ENCODE peak calls at places on chromosomes 3 and 15, in ten cellular contexts. V is DMS153; X is AG20443; Y is mesothelial cell of epicardium; E is stimulated activated CD4-positive, alpha-beta T cell treated with anti-CD3 and anti-CD28 coated beads, Interleukin-12 subunit alpha, Interleukin-12 subunit beta, amount 100 ng/mL, for 48 hours; C is fibroblast of the aortic adventitia; G is NCI-H345; N is mesenchymal stem cell; A is A549; J is NCI-H1694. I is an unnamed sample.

GRCh38 chr3:95715137-95715536 is 1099.3 kb upstream of the EPHA6 start:
- DNase-seq in V (no peak), X (no peak), Y (no peak), E (no peak), C (no peak), G (no peak), N (no peak), A (no peak), J (no peak), I (no peak)

GRCh38 chr3:148556664-148557063 is 141.0 kb upstream of the AGTR1 start:
- DNase-seq in V (no peak), X (no peak), Y (no peak), E (no peak), C (no peak), G (no peak), N (no peak), A (no peak), J (no peak), I (no peak)

GRCh38 chr15:89419370-89419984 is 76.9 kb downstream of the RHCG start:
- DNase-seq in V (no peak), X (peak; percentile 81), Y (peak; percentile 87), E (no peak), C (peak; percentile 36), G (no peak), N (peak; percentile 45), A (no peak), J (no peak), I (no peak)

GRCh38 chr3:37129871-37130270 is 44.5 kb downstream of the LRRFIP2 start:
- DNase-seq in V (no peak), X (no peak), Y (no peak), E (no peak), C (no peak), G (no peak), N (peak; percentile 50), A (no peak), J (no peak), I (no peak)

GRCh38 chr3:106249159-106249558 is 380.3 kb upstream of the CBLB start:
- DNase-seq in V (no peak), X (no peak), Y (no peak), E (no peak), C (peak; percentile 8), G (no peak), N (peak; percentile 52), A (no peak), J (no peak), I (no peak)

GRCh38 chr15:53307952-53308624 is 451.4 kb downstream of the WDR72 start:
- DNase-seq in V (no peak), X (no peak), Y (no peak), E (no peak), C (no peak), G (no peak), N (no peak), A (peak; percentile 72), J (no peak), I (no peak)

GRCh38 chr3:21024563-21024962 is 726.4 kb downstream of the ZNF385D start:
- DNase-seq in V (no peak), X (no peak), Y (no peak), E (no peak), C (no peak), G (no peak), N (no peak), A (no peak), J (no peak), I (no peak)

GRCh38 chr15:42175671-42176070 is 19.2 kb upstream of the PLA2G4F start:
- DNase-seq in V (no peak), X (no peak), Y (no peak), E (no peak), C (no peak), G (no peak), N (no peak), A (no peak), J (no peak), I (no peak)

GRCh38 chr3:33385423-33385822 is 54.8 kb downstream of the UBP1 start:
- DNase-seq in V (no peak), X (no peak), Y (no peak), E (peak; percentile 27), C (no peak), G (no peak), N (no peak), A (peak; percentile 12), J (no peak), I (no peak)

GRCh38 chr3:53194218-53195065 is 33.4 kb downstream of the PRKCD start:
- DNase-seq in V (no peak), X (peak; percentile 39), Y (no peak), E (no peak), C (peak; percentile 74), G (no peak), N (peak; percentile 23), A (no peak), J (no peak), I (no peak)

GRCh38 chr15:101133751-101134261 is 118.0 kb downstream of the CHSY1 start:
- DNase-seq in V (no peak), X (no peak), Y (no peak), E (no peak), C (no peak), G (peak; percentile 75), N (no peak), A (no peak), J (no peak), I (no peak)

GRCh38 chr15:70379134-70379533 is 281.4 kb upstream of the TLE3 start:
- DNase-seq in V (no peak), X (no peak), Y (peak; percentile 13), E (no peak), C (no peak), G (no peak), N (no peak), A (no peak), J (no peak), I (no peak)

GRCh38 chr3:30341079-30341478 is 265.3 kb upstream of the TGFBR2 start:
- DNase-seq in V (no peak), X (no peak), Y (no peak), E (no peak), C (no peak), G (no peak), N (no peak), A (no peak), J (no peak), I (no peak)

GRCh38 chr3:197511853-197512635 is 43.7 kb downstream of the BDH1 start:
- DNase-seq in V (no peak), X (no peak), Y (no peak), E (no peak), C (no peak), G (no peak), N (no peak), A (peak; percentile 45), J (no peak), I (no peak)

GRCh38 chr15:37767841-37768455 is 166.5 kb upstream of the TMCO5A start:
- DNase-seq in V (no peak), X (no peak), Y (no peak), E (no peak), C (peak; percentile 26), G (no peak), N (no peak), A (no peak), J (no peak), I (no peak)

GRCh38 chr3:130671545-130671944 is 75.1 kb downstream of the PIK3R4 start:
- DNase-seq in V (no peak), X (no peak), Y (no peak), E (no peak), C (peak; percentile 10), G (no peak), N (no peak), A (no peak), J (no peak), I (no peak)

GRCh38 chr15:76258460-76258859 is 52.8 kb downstream of the ETFA start:
- DNase-seq in V (no peak), X (no peak), Y (no peak), E (no peak), C (no peak), G (no peak), N (no peak), A (no peak), J (no peak), I (no peak)